ENCODE peak calls at places on chromosomes 11 and 22, in ten cellular contexts. S is memory B cell; B is stimulated activated CD4-positive, alpha-beta T cell treated with anti-CD3 and anti-CD28 coated beads, TNF-alpha, amount 100 ng/mL, for 1 hour; W is neural crest cell; O is Right ventricle myocardium superior; A is SK-N-DZ; R is stimulated activated CD8-positive, alpha-beta memory T cell treated with anti-CD3 and anti-CD28 coated beads, Interleukin-7, amount 100 ng/mL, for 4 hours; X is caudate nucleus; I is T follicular helper cell; F is DMS 273 treated with DMSO at 0.1 percent for 48 hours. G is an unnamed sample.

GRCh38 chr22:49735411-49736311 is 92.0 kb downstream of the BRD1 start:
- DNase-seq in X (no peak), S (no peak), F (no peak), W (peak), I (no peak), B (no peak), A (no peak), O (no peak), R (no peak), G (no peak)

GRCh38 chr11:57653162-57653561 is 3.5 kb upstream of the YPEL4 start:
- DNase-seq in I (no peak), R (no peak), A (no peak), S (no peak), X (no peak), F (no peak), W (no peak), O (no peak), B (no peak), G (no peak)

GRCh38 chr11:68306636-68307035 is 5.8 kb upstream of the LRP5 start:
- DNase-seq in B (no peak), A (no peak), W (no peak), R (no peak), I (no peak), O (no peak), S (no peak), F (no peak), X (no peak), G (no peak)

GRCh38 chr22:32758866-32759385 is 42.6 kb upstream of the TIMP3 start:
- DNase-seq in F (no peak), I (no peak), X (no peak), A (no peak), R (no peak), B (no peak), O (no peak), S (no peak), W (no peak), G (no peak)

GRCh38 chr11:17063171-17064002 is 14.1 kb downstream of the RPS13 start:
- DNase-seq in W (peak), O (peak), X (no peak), B (no peak), F (no peak), S (peak), I (no peak), A (peak), R (no peak), G (no peak)

GRCh38 chr11:126355926-126356897 is 726 bp downstream of the ST3GAL4 start:
- DNase-seq in A (no peak), I (no peak), R (no peak), S (no peak), B (no peak), O (peak), X (no peak), W (no peak), F (no peak), G (no peak)

GRCh38 chr11:102240502-102240901 is 76.8 kb upstream of the BIRC3 start:
- DNase-seq in A (no peak), O (no peak), S (no peak), B (no peak), R (no peak), W (no peak), I (no peak), F (no peak), X (no peak), G (no peak)

GRCh38 chr11:19808076-19808911 is 95.7 kb downstream of the NAV2 start:
- DNase-seq in B (no peak), I (no peak), X (no peak), O (no peak), A (peak), W (no peak), R (no peak), S (no peak), F (no peak), G (no peak)

GRCh38 chr22:39959640-39960447 is at the start of gene TMA7B:
- DNase-seq in F (no peak), X (no peak), W (no peak), I (peak), B (no peak), O (no peak), A (peak), R (no peak), S (no peak), G (no peak)

GRCh38 chr11:72743321-72744221 is 8.6 kb downstream of the ARAP1 start:
- DNase-seq in B (no peak), I (no peak), R (no peak), O (no peak), W (no peak), S (peak), X (no peak), A (peak), F (no peak), G (no peak)

GRCh38 chr11:127017482-127017881 is 16.9 kb upstream of the KIRREL3 start:
- DNase-seq in O (no peak), I (no peak), B (no peak), R (no peak), F (no peak), X (no peak), S (no peak), W (peak), A (no peak), G (no peak)

G was measured in GM12892.